ENCODE peak calls at places on chromosomes 7 and 10, in nine cellular contexts. Y is H7, U is T-helper 1 cell, X is EL, K is adrenal gland, L is Kasumi-1, B is fibroblast of villous mesenchyme, R is pons, M is body of pancreas. Z is an unnamed sample.

GRCh38 chr10:24466616-24466949 is 257.1 kb downstream of the ARHGAP21 start:
- DNase-seq in Y (no peak), U (no peak), X (no peak), K (no peak), L (no peak), B (no peak), R (no peak), M (no peak), Z (no peak)

GRCh38 chr10:123385508-123385907 is 231.3 kb downstream of the BUB3 start:
- DNase-seq in Y (no peak), U (no peak), X (no peak), K (no peak), L (no peak), B (no peak), R (no peak), M (no peak), Z (no peak)

GRCh38 chr10:125694874-125695273 is 11.9 kb upstream of the TEX36 start:
- DNase-seq in Y (no peak), U (no peak), X (peak), K (no peak), L (no peak), B (peak), R (no peak), M (no peak), Z (no peak)

GRCh38 chr10:97640868-97641811 is 669 bp downstream of the PI4K2A start:
- DNase-seq in Y (peak), U (no peak), X (peak), K (peak), L (no peak), B (peak), R (peak), M (peak), Z (peak)

GRCh38 chr10:31739759-31740158 is 188.9 kb downstream of the ARHGAP12 start:
- DNase-seq in Y (no peak), U (no peak), X (peak), K (no peak), L (no peak), B (peak), R (no peak), M (no peak), Z (no peak)

GRCh38 chr10:21315321-21316220 is 209.9 kb downstream of the SKIDA1 start:
- DNase-seq in Y (peak), U (no peak), X (peak), K (peak), L (no peak), B (peak), R (peak), M (peak), Z (no peak)

GRCh38 chr10:91683976-91684375 is 51.1 kb upstream of the PPP1R3C start:
- DNase-seq in Y (no peak), U (no peak), X (peak), K (no peak), L (no peak), B (peak), R (no peak), M (no peak), Z (no peak)

GRCh38 chr7:30729642-30730041 is 22.3 kb upstream of the INMT start:
- DNase-seq in Y (no peak), U (no peak), X (no peak), K (no peak), L (no peak), B (no peak), R (no peak), M (no peak), Z (no peak)

GRCh38 chr10:48700071-48700470 is 15.4 kb downstream of the WDFY4 start:
- DNase-seq in Y (no peak), U (no peak), X (no peak), K (no peak), L (no peak), B (no peak), R (no peak), M (no peak), Z (no peak)

GRCh38 chr7:30238721-30239441 is 45.5 kb upstream of the ZNRF2 start:
- DNase-seq in Y (no peak), U (no peak), X (peak), K (peak), L (no peak), B (no peak), R (no peak), M (peak), Z (no peak)

GRCh38 chr10:5895804-5896203 is 5.8 kb downstream of the FBH1 start:
- DNase-seq in Y (no peak), U (no peak), X (no peak), K (no peak), L (no peak), B (no peak), R (no peak), M (no peak), Z (no peak)

GRCh38 chr10:97673736-97674525 is 13.1 kb downstream of the AVPI1 start:
- DNase-seq in Y (no peak), U (no peak), X (peak), K (no peak), L (peak), B (peak), R (no peak), M (no peak), Z (no peak)